ENCODE peak calls at places on chromosome 7, in seven cellular contexts. Y is M059J, Q is NCI-H82, S is SW 1271, L is DMS153, A is GM06990, D is mucosa of descending colon. V is an unnamed sample.

GRCh38 chr7:139993169-139993568 is 69.6 kb downstream of the PARP12 start:
- DNase-seq in Y (no peak), Q (no peak), S (no peak), L (no peak), A (no peak), D (no peak), V (no peak)

GRCh38 chr7:129918922-129919321 is 33.8 kb downstream of the UBE2H start:
- DNase-seq in Y (no peak), Q (no peak), S (no peak), L (no peak), A (no peak), D (no peak), V (no peak)

GRCh38 chr7:130071701-130072622 is 1.6 kb downstream of the KLHDC10 start:
- DNase-seq in Y (peak), Q (peak), S (peak), L (peak), A (peak), D (peak), V (peak)

GRCh38 chr7:107920048-107920772 is 29.2 kb downstream of the DLD start:
- DNase-seq in Y (peak), Q (no peak), S (no peak), L (no peak), A (no peak), D (no peak), V (no peak)

GRCh38 chr7:97770845-97771244 is 39.0 kb downstream of the TAC1 start:
- DNase-seq in Y (peak), Q (no peak), S (no peak), L (peak), A (no peak), D (peak), V (no peak)

GRCh38 chr7:25246306-25246705 is 18.0 kb upstream of the NPVF start:
- DNase-seq in Y (no peak), Q (no peak), S (no peak), L (no peak), A (no peak), D (no peak), V (no peak)

GRCh38 chr7:150986099-150986512 is 4.7 kb upstream of the NOS3 start:
- DNase-seq in Y (peak), Q (peak), S (peak), L (peak), A (no peak), D (peak), V (peak)

GRCh38 chr7:67018940-67019339 is 22.3 kb downstream of the TYW1 start:
- DNase-seq in Y (no peak), Q (no peak), S (no peak), L (no peak), A (no peak), D (no peak), V (no peak)

GRCh38 chr7:151085691-151086620 is at the start of gene AGAP3:
- DNase-seq in Y (peak), Q (peak), S (peak), L (peak), A (peak), D (peak), V (peak)

GRCh38 chr7:40700653-40701475 is 566.1 kb downstream of the SUGCT start:
- DNase-seq in Y (peak), Q (no peak), S (no peak), L (no peak), A (no peak), D (no peak), V (no peak)

GRCh38 chr7:2517004-2517403 is 2.6 kb upstream of the LFNG start:
- DNase-seq in Y (peak), Q (no peak), S (peak), L (no peak), A (no peak), D (no peak), V (no peak)

GRCh38 chr7:51300762-51301674 is 15.6 kb downstream of the COBL start:
- DNase-seq in Y (no peak), Q (no peak), S (no peak), L (no peak), A (no peak), D (no peak), V (no peak)

GRCh38 chr7:30173058-30173897 is 38.5 kb downstream of the MTURN start:
- DNase-seq in Y (peak), Q (peak), S (no peak), L (peak), A (no peak), D (peak), V (peak)

GRCh38 chr7:143882611-143883078 is 19.3 kb downstream of the TCAF1 start:
- DNase-seq in Y (peak), Q (peak), S (no peak), L (peak), A (no peak), D (no peak), V (peak)

GRCh38 chr7:1360521-1360971 is 98.7 kb downstream of the MICALL2 start:
- DNase-seq in Y (no peak), Q (no peak), S (no peak), L (no peak), A (no peak), D (no peak), V (no peak)

GRCh38 chr7:90111-91063 is 102.0 kb upstream of the FAM20C start:
- DNase-seq in Y (peak), Q (peak), S (peak), L (no peak), A (no peak), D (peak), V (no peak)

GRCh38 chr7:138538996-138539644 is 79.1 kb downstream of the TRIM24 start:
- DNase-seq in Y (no peak), Q (no peak), S (no peak), L (no peak), A (no peak), D (no peak), V (no peak)

GRCh38 chr7:52154382-52154781 is 837.8 kb upstream of the COBL start:
- DNase-seq in Y (no peak), Q (peak), S (no peak), L (no peak), A (no peak), D (no peak), V (no peak)

GRCh38 chr7:130069179-130069977 is 956 bp upstream of the KLHDC10 start:
- DNase-seq in Y (no peak), Q (no peak), S (no peak), L (no peak), A (no peak), D (peak), V (peak)

GRCh38 chr7:8379264-8379663 is 54.1 kb upstream of the NXPH1 start:
- DNase-seq in Y (no peak), Q (peak), S (no peak), L (peak), A (no peak), D (no peak), V (no peak)

GRCh38 chr7:7962851-7963250 is 5.7 kb upstream of the GLCCI1 start:
- DNase-seq in Y (peak), Q (no peak), S (no peak), L (no peak), A (no peak), D (no peak), V (no peak)

GRCh38 chr7:116464375-116464774 is 35.2 kb upstream of the CAV2 start:
- DNase-seq in Y (no peak), Q (no peak), S (no peak), L (no peak), A (no peak), D (no peak), V (no peak)

GRCh38 chr7:112162161-112163020 is 43.8 kb downstream of the DOCK4 start:
- DNase-seq in Y (peak), Q (peak), S (peak), L (peak), A (no peak), D (no peak), V (no peak)

GRCh38 chr7:157021071-157021891 is 10.8 kb upstream of the MNX1 start:
- DNase-seq in Y (no peak), Q (no peak), S (no peak), L (no peak), A (no peak), D (no peak), V (no peak)

GRCh38 chr7:41993173-41993867 is 243.7 kb downstream of the GLI3 start:
- DNase-seq in Y (peak), Q (no peak), S (no peak), L (no peak), A (no peak), D (peak), V (no peak)

GRCh38 chr7:88310950-88311674 is 4.4 kb upstream of the STEAP4 start:
- DNase-seq in Y (no peak), Q (no peak), S (no peak), L (no peak), A (no peak), D (no peak), V (no peak)

GRCh38 chr7:41873781-41874180 is 170.9 kb upstream of the INHBA start:
- DNase-seq in Y (no peak), Q (no peak), S (no peak), L (no peak), A (no peak), D (no peak), V (no peak)

V was measured in stomach.